ENCODE peak calls at places on chromosome 9, in four cellular contexts. Q is H1, K is GM12878, B is K562. O is an unnamed sample.

GRCh38 chr9:60545346-60546315 is 368.6 kb upstream of the SPATA31A5 start:
- DNase-seq in B (no peak), Q (no peak), K (no peak), O (no peak)

GRCh38 chr9:98117984-98118639 is 910 bp downstream of the TRIM14 start:
- DNase-seq in Q (no peak), B (peak; percentile 86), K (no peak), O (peak; percentile 82)

GRCh38 chr9:96476591-96476990 is 26.6 kb downstream of the HABP4 start:
- DNase-seq in Q (no peak), B (no peak), K (no peak), O (no peak)

GRCh38 chr9:69078581-69078980 is 43.0 kb downstream of the FXN start:
- DNase-seq in Q (no peak), K (no peak), B (no peak), O (no peak)

GRCh38 chr9:93345630-93346239 is 105.8 kb upstream of the FAM120A start:
- DNase-seq in K (no peak), Q (no peak), B (no peak), O (no peak)

GRCh38 chr9:97696025-97696822 is 916 bp downstream of the XPA start:
- DNase-seq in B (no peak), Q (no peak), K (no peak), O (peak; percentile 5)

GRCh38 chr9:128412120-128412790 is 8.4 kb upstream of the CERCAM start:
- DNase-seq in B (peak; percentile 69), Q (peak; percentile 87), K (no peak), O (peak; percentile 58)

GRCh38 chr9:17342696-17343095 is 207.9 kb downstream of the CNTLN start:
- DNase-seq in K (no peak), Q (no peak), B (no peak), O (no peak)

GRCh38 chr9:112032733-112033132 is 136.1 kb downstream of the UGCG start:
- DNase-seq in Q (no peak), K (no peak), B (no peak), O (no peak)

GRCh38 chr9:89781838-89782237 is 177.0 kb downstream of the GADD45G start:
- DNase-seq in K (peak; percentile 72), Q (no peak), B (no peak), O (no peak)

GRCh38 chr9:136947955-136948510 is 3.0 kb downstream of the C8G start:
- DNase-seq in K (no peak), B (peak; percentile 68), Q (no peak), O (peak; percentile 64)

GRCh38 chr9:79570449-79571308 is 1.1 kb upstream of the TLE4 start:
- DNase-seq in Q (peak; percentile 57), K (no peak), B (peak; percentile 7), O (no peak)

GRCh38 chr9:99112750-99113417 is 8.0 kb downstream of the TGFBR1 start:
- DNase-seq in K (no peak), Q (no peak), B (no peak), O (no peak)

GRCh38 chr9:31243386-31243785 is 1141.1 kb upstream of the ACO1 start:
- DNase-seq in K (no peak), Q (no peak), B (no peak), O (no peak)

GRCh38 chr9:4657426-4658159 is 4.5 kb upstream of the PLPP6 start:
- DNase-seq in B (no peak), K (no peak), Q (no peak), O (peak; percentile 77)
- TF ChIP-seq BRCA1 in B (no peak), K (no peak), Q (no peak), O (no peak)

GRCh38 chr9:130143279-130143893 is 28.8 kb upstream of the NCS1 start:
- DNase-seq in K (no peak), Q (no peak), B (no peak), O (no peak)

GRCh38 chr9:130143974-130144373 is 28.2 kb upstream of the NCS1 start:
- DNase-seq in K (no peak), B (no peak), Q (no peak), O (no peak)

GRCh38 chr9:130144703-130145102 is 27.5 kb upstream of the NCS1 start:
- DNase-seq in B (no peak), K (no peak), Q (no peak), O (no peak)

GRCh38 chr9:130140701-130141100 is 31.5 kb upstream of the NCS1 start:
- DNase-seq in Q (no peak), K (no peak), B (no peak), O (no peak)

GRCh38 chr9:130142635-130143034 is 29.6 kb upstream of the NCS1 start:
- DNase-seq in B (no peak), Q (no peak), K (no peak), O (no peak)
- TF ChIP-seq CHD2 in B (no peak), Q (no peak), K (no peak), O (no peak)

DNA sequence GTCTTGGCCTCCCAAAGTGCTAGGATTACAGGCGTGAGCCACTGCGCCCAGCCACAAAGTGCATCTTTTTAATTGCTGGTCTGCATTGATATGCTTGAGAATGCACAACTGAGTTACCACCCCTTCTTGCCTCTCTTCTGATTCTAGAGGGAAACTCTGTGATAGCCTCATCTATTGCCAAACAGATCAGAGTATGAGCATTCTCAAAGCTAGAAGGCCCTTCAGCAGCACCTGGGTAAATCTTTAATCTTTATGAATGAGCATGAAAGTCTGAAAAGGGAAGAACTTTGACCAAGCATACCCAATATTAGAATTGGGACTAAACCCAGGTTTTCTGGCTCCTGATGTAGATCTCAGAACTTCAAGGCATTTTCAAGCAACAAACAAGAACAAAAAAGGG is 298.3 kb upstream of the TNC start:
- DNase-seq in Q (no peak), K (peak; percentile 33), B (no peak), O (no peak)
- TF ChIP-seq JUND in Q (no peak), K (no peak), B (no peak), O (no peak)

GRCh38 chr9:125521462-125522327 is 185.3 kb downstream of the MAPKAP1 start:
- DNase-seq in K (no peak), Q (no peak), B (no peak), O (peak; percentile 35)
- TF ChIP-seq BRCA1 in K (no peak), Q (no peak), B (no peak), O (no peak)

GRCh38 chr9:3074247-3074646 is 230.4 kb upstream of the PUM3 start:
- DNase-seq in B (no peak), Q (no peak), K (no peak), O (no peak)
- TF ChIP-seq CHD2 in B (no peak), Q (no peak), K (no peak), O (no peak)

DNA sequence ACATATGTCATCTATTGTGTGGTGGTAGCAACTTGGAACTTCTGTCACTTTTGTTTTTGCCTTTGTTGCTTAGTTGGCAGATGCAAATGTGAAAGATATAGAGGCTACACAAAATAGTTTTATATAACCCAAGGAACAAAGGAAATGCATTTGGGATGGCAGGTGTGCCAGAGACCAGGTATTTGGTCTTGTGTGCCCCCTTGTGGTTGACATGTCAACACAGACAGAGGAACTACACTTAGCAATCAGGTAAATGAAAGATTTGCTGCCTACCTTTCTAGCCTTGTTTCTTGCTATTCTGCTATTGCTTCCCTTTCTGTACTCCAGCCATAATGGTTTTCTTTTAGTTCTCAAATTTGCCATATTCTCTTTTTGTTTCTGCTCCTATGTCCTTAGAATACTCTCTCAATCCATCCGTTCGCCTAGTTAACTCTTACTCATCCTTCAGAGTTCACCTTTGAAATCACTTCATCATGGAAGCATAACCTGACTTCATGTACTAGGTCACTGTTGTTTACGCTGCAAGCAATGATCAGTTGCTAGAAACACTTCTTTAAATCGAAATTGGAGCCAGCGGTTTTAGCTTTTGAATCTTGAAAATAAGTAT is 119.5 kb downstream of the TRPM3 start:
- DNase-seq in B (peak; percentile 5), Q (peak; percentile 9), K (no peak), O (peak; percentile 10)
- TF ChIP-seq JUND in B (no peak), Q (no peak), K (no peak), O (no peak)

GRCh38 chr9:134737842-134738580 is 96.4 kb downstream of the COL5A1 start:
- DNase-seq in Q (no peak), B (no peak), K (no peak), O (no peak)
- TF ChIP-seq BRCA1 in Q (no peak), B (no peak), K (no peak), O (no peak)

GRCh38 chr9:14075218-14075617 is 238.7 kb downstream of the NFIB start:
- DNase-seq in Q (no peak), B (no peak), K (no peak), O (no peak)
- TF ChIP-seq CHD2 in Q (no peak), B (no peak), K (no peak), O (no peak)

O was measured in HepG2.